ENCODE peak calls at places on chromosomes 5 and 9, in ten cellular contexts. V is CD8-positive, alpha-beta T cell; C is GM23338; Q is foreskin fibroblast; S is omental fat pad; W is body of pancreas; M is mesothelial cell of epicardium; X is epithelial cell of esophagus; T is AG04449; J is transverse colon. Z is an unnamed sample.

GRCh38 chr5:3325811-3326568 is 269.6 kb upstream of the IRX1 start:
- DNase-seq in M (no peak), J (no peak), V (no peak), W (no peak), C (no peak), Q (peak; percentile 10), S (no peak), X (no peak), T (no peak), Z (no peak)

GRCh38 chr5:4058899-4059298 is 463.3 kb downstream of the IRX1 start:
- DNase-seq in W (no peak), Q (no peak), S (no peak), T (no peak), M (no peak), J (no peak), X (peak; percentile 61), V (no peak), C (no peak), Z (no peak)

GRCh38 chr5:139140631-139141071 is 57.5 kb downstream of the SIL1 start:
- DNase-seq in M (no peak), V (no peak), C (no peak), W (no peak), T (peak; percentile 10), X (no peak), J (no peak), S (no peak), Q (peak; percentile 60), Z (no peak)

GRCh38 chr9:77807295-77807694 is 159.2 kb upstream of the GNA14 start:
- DNase-seq in M (no peak), Q (peak; percentile 95), S (no peak), W (no peak), X (peak; percentile 95), T (peak; percentile 89), J (no peak), V (no peak), C (no peak), Z (no peak)

GRCh38 chr5:132011561-132012384 is at the start of gene ACSL6:
- DNase-seq in T (no peak), Q (peak; percentile 33), S (no peak), J (peak; percentile 37), X (no peak), V (peak; percentile 30), W (peak; percentile 69), C (peak; percentile 62), M (peak; percentile 55), Z (no peak)

GRCh38 chr5:120586646-120587045 is 122.5 kb downstream of the PRR16 start:
- DNase-seq in V (no peak), Q (no peak), M (no peak), C (no peak), W (no peak), T (no peak), J (no peak), S (no peak), X (no peak), Z (no peak)

GRCh38 chr5:2996248-2996647 is 244.8 kb upstream of the IRX2 start:
- DNase-seq in Q (no peak), W (no peak), T (no peak), V (no peak), X (no peak), C (no peak), J (no peak), S (no peak), M (no peak), Z (no peak)

GRCh38 chr5:10592598-10592997 is 28.7 kb downstream of the ANKRD33B start:
- DNase-seq in V (no peak), C (no peak), J (no peak), X (no peak), W (no peak), S (no peak), T (no peak), Q (no peak), M (no peak), Z (no peak)

GRCh38 chr5:141923443-141924313 is at the start of gene DELE1:
- DNase-seq in T (peak; percentile 70), W (peak; percentile 94), J (peak; percentile 95), Q (peak; percentile 97), C (peak; percentile 97), V (peak; percentile 92), S (peak; percentile 77), X (peak; percentile 93), M (peak; percentile 90), Z (peak; percentile 79)
- TF ChIP-seq CTCF in T (no peak), W (no peak), J (no peak), Q (no peak), C (no peak), V (no peak), S (no peak), X (no peak), M (no peak), Z (no peak)

GRCh38 chr5:140696891-140697492 is 3.3 kb upstream of the ZMAT2 start:
- DNase-seq in J (no peak), M (no peak), W (no peak), V (no peak), Q (no peak), C (no peak), S (no peak), X (no peak), T (no peak), Z (no peak)

GRCh38 chr5:140694276-140694675 is 3.0 kb downstream of the HARS2 start:
- DNase-seq in Q (peak; percentile 20), S (no peak), V (no peak), T (no peak), X (no peak), M (no peak), W (no peak), C (no peak), J (no peak), Z (no peak)

GRCh38 chr5:140690376-140690932 is 716 bp downstream of the HARS1 start:
- DNase-seq in T (no peak), X (no peak), M (no peak), W (no peak), S (no peak), J (peak; percentile 17), Q (no peak), C (no peak), V (no peak), Z (no peak)

GRCh38 chr5:140690941-140691924 is at the start of the genes HARS1 and HARS2:
- DNase-seq in M (peak; percentile 77), V (peak; percentile 75), J (peak; percentile 94), S (peak; percentile 61), C (peak; percentile 98), T (peak; percentile 54), W (peak; percentile 91), X (peak; percentile 98), Q (peak; percentile 98), Z (peak; percentile 72)
- TF ChIP-seq CTCF in M (no peak), V (no peak), J (no peak), S (no peak), C (no peak), T (peak; percentile 5), W (no peak), X (no peak), Q (no peak), Z (no peak)

GRCh38 chr5:94747371-94747770 is 128.9 kb downstream of the SLF1 start:
- DNase-seq in C (no peak), M (no peak), Q (no peak), S (no peak), W (no peak), T (no peak), J (no peak), X (no peak), V (no peak), Z (no peak)

GRCh38 chr5:94745786-94746730 is 127.6 kb downstream of the SLF1 start:
- DNase-seq in J (no peak), V (no peak), S (no peak), T (no peak), M (no peak), C (no peak), W (no peak), X (peak; percentile 81), Q (peak; percentile 11), Z (no peak)

GRCh38 chr5:94749048-94749447 is 130.6 kb downstream of the SLF1 start:
- DNase-seq in T (no peak), J (no peak), X (no peak), M (no peak), V (no peak), Q (no peak), S (no peak), W (no peak), C (no peak), Z (no peak)

GRCh38 chr5:94746731-94747124 is 128.3 kb downstream of the SLF1 start:
- DNase-seq in X (no peak), V (no peak), T (no peak), S (no peak), C (no peak), W (no peak), M (no peak), Q (no peak), J (no peak), Z (no peak)

GRCh38 chr5:94748212-94748611 is 129.7 kb downstream of the SLF1 start:
- DNase-seq in W (no peak), V (no peak), X (no peak), J (no peak), C (no peak), S (no peak), M (no peak), Q (no peak), T (no peak), Z (no peak)
- TF ChIP-seq CTCF in W (no peak), V (no peak), X (no peak), J (no peak), C (no peak), S (no peak), M (no peak), Q (no peak), T (no peak), Z (no peak)

GRCh38 chr9:38067611-38067891 is 1.5 kb downstream of the SHB start:
- DNase-seq in Q (peak; percentile 56), C (peak; percentile 43), J (peak; percentile 43), S (no peak), X (no peak), V (no peak), T (no peak), W (peak; percentile 59), M (no peak), Z (no peak)

GRCh38 chr9:38066907-38067610 is 2.0 kb downstream of the SHB start:
- DNase-seq in J (peak; percentile 80), T (no peak), V (no peak), Q (peak; percentile 73), M (no peak), C (peak; percentile 45), X (peak; percentile 61), S (no peak), W (peak; percentile 72), Z (no peak)

GRCh38 chr9:38068616-38068865 is 486 bp downstream of the SHB start:
- DNase-seq in S (no peak), V (no peak), X (peak; percentile 64), C (peak; percentile 51), M (peak; percentile 70), J (peak; percentile 35), Q (peak; percentile 81), W (peak; percentile 66), T (no peak), Z (no peak)

GRCh38 chr9:38067892-38068615 is 973 bp downstream of the SHB start:
- DNase-seq in T (no peak), M (peak; percentile 46), X (no peak), S (no peak), V (no peak), J (no peak), C (peak; percentile 38), W (peak; percentile 39), Q (peak; percentile 51), Z (no peak)

DNA sequence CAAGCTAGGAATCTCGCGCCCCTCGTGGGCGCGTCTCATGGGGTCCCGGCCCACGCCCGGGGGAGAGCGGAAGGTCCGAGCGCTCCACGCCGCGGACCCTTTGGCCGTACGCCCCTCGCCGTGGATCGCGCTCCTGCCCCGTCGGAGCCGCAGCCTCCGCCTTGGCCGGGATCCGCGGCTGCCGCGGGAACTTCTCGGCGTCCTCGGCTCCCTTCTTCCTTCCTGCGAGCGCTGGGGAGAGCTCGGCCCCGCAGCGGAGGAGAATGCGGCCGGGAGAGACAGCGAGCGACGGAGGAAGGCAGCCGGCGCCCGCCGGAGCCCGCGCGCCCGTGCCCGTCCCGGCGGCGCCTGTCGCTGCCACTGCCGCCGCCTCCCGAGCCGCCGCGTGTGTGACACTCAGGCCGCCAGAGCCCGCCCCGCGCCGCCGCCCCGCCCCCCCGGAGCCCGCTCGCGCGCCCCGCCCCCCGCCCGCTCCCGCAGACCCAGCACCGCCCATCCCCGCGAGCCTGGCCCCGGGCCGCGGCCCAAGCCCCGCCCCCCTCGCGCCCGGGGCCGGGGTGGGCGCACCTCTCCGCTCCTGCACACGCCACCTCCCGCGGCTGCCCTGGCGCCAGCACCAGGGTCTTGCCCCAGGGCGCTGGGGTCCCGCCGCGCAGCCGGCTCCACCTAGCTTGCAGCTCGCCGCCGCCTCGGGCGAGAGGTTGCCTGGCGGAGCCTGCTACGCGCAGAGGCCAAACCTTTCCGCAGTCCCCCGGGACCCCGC is at the start of gene SHB:
- DNase-seq in J (peak; percentile 88), M (peak; percentile 80), W (peak; percentile 91), S (no peak), Q (peak; percentile 84), V (peak; percentile 80), X (peak; percentile 69), T (no peak), C (peak; percentile 79), Z (peak; percentile 65)
- TF ChIP-seq CTCF in J (no peak), M (no peak), W (peak; percentile 52), S (no peak), Q (no peak), V (peak; percentile 26), X (no peak), T (no peak), C (no peak), Z (no peak)

Z was measured in progenitor cell of endocrine pancreas.